ENCODE peak calls at places on chromosomes 4 and X, in ten cellular contexts. C, I, F, K, Z, T, G, A, R and P are unnamed samples.

GRCh38 chr4:74543247-74543670 is 98.3 kb downstream of the AREG start:
- DNase-seq in C (no peak), I (no peak), F (no peak), K (no peak), Z (no peak), T (no peak), G (no peak), A (no peak), R (peak), P (no peak)

GRCh38 chrX:124030520-124030919 is 69.0 kb downstream of the STAG2 start:
- DNase-seq in C (no peak), I (no peak), F (no peak), K (no peak), Z (no peak), T (no peak), G (no peak), A (no peak), R (no peak), P (no peak)

GRCh38 chr4:30720656-30721352 is 635 bp downstream of the PCDH7 start:
- DNase-seq in C (no peak), I (no peak), F (peak), K (peak), Z (peak), T (peak), G (peak), A (no peak), R (no peak), P (no peak)

GRCh38 chr4:143771269-143771668 is 70.8 kb upstream of the FREM3 start:
- DNase-seq in C (no peak), I (no peak), F (no peak), K (no peak), Z (no peak), T (no peak), G (no peak), A (no peak), R (no peak), P (no peak)

GRCh38 chrX:17082831-17083230 is 136.4 kb downstream of the REPS2 start:
- DNase-seq in C (no peak), I (peak), F (no peak), K (no peak), Z (peak), T (no peak), G (peak), A (no peak), R (peak), P (no peak)

GRCh38 chr4:127304356-127304755 is 328.4 kb upstream of the INTU start:
- DNase-seq in C (no peak), I (no peak), F (no peak), K (no peak), Z (peak), T (no peak), G (no peak), A (no peak), R (no peak), P (peak)

GRCh38 chr4:144734522-144734921 is 88.6 kb downstream of the HHIP start:
- DNase-seq in C (no peak), I (no peak), F (no peak), K (no peak), Z (peak), T (no peak), G (no peak), A (no peak), R (no peak), P (peak)

GRCh38 chrX:1629244-1629643 is 14.4 kb downstream of the ASMT start:
- DNase-seq in C (no peak), I (no peak), F (no peak), K (no peak), Z (no peak), T (no peak), G (no peak), A (no peak), R (no peak), P (no peak)

GRCh38 chrX:39905946-39906345 is 191.8 kb downstream of the BCOR start:
- DNase-seq in C (no peak), I (no peak), F (no peak), K (no peak), Z (no peak), T (no peak), G (no peak), A (no peak), R (no peak), P (no peak)

GRCh38 chr4:156686120-156686519 is 285.5 kb downstream of the PDGFC start:
- DNase-seq in C (no peak), I (no peak), F (no peak), K (no peak), Z (peak), T (no peak), G (peak), A (no peak), R (no peak), P (peak)

GRCh38 chr4:152892985-152893384 is 43.1 kb upstream of the FHDC1 start:
- DNase-seq in C (no peak), I (no peak), F (no peak), K (no peak), Z (no peak), T (no peak), G (no peak), A (no peak), R (no peak), P (no peak)
- H3K27ac ChIP-seq in C (no peak), I (no peak), F (no peak), K (peak), Z (no peak), T (no peak), G (no peak), A (no peak), R (no peak), P (no peak)

GRCh38 chr4:151048913-151049312 is 33.8 kb upstream of the LRBA start:
- DNase-seq in C (no peak), I (no peak), F (no peak), K (no peak), Z (no peak), T (no peak), G (no peak), A (no peak), R (no peak), P (no peak)

GRCh38 chr4:151046609-151047008 is 31.5 kb upstream of the LRBA start:
- DNase-seq in C (no peak), I (no peak), F (no peak), K (no peak), Z (no peak), T (no peak), G (no peak), A (no peak), R (no peak), P (no peak)

GRCh38 chr4:151049430-151049884 is 34.4 kb upstream of the LRBA start:
- DNase-seq in C (no peak), I (no peak), F (no peak), K (no peak), Z (no peak), T (peak), G (no peak), A (no peak), R (no peak), P (no peak)

GRCh38 chr4:151043803-151044535 is 28.9 kb upstream of the LRBA start:
- DNase-seq in C (no peak), I (peak), F (no peak), K (no peak), Z (no peak), T (no peak), G (no peak), A (no peak), R (no peak), P (no peak)

DNA sequence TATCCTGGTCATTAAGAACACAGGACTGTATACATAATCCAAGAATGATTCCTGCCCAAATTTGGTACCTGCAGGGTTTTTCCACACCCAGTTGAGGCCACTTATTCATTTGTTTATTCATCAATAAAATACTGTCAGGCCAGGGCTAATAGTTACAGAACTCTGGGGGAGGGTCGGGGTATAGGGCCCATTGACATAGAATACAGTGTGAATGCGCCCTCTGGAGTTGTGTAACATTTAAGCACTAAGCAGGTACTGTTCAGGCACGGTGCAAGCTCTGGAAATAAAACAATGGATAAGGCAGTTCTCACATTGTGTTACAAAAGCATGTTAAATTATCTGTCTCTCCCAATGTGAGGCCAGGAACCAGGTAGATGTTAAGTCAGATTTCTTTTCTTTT is 30.8 kb upstream of the LRBA start:
- DNase-seq in C (no peak), I (peak), F (no peak), K (no peak), Z (no peak), T (peak), G (peak), A (no peak), R (peak), P (no peak)
- TF ChIP-seq CTCF in C (no peak), I (peak), F (no peak), K (no peak), Z (no peak), T (peak), G (peak), A (no peak), R (peak), P (no peak)

DNA sequence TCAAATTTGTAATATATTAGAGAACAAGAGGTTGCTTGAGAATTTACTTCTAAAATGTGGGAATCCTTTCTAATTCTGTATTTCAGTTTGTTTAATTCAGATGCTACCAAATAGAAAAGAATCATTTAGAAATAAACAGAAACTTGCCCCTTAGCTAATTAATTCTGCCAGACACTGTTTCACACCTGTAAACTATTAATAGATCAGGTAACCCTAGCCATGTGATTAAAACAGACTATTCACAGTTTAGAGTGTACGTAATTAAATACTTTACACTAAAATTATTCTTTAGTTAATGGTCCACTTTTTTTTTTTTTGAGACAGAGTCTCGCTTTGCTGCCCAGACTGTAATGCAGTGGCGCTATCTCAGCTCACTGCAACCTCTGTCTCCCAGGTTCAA is 124.0 kb downstream of the PTPN13 start:
- DNase-seq in C (no peak), I (no peak), F (no peak), K (no peak), Z (no peak), T (no peak), G (no peak), A (no peak), R (no peak), P (no peak)
- H3K27ac ChIP-seq in C (no peak), I (no peak), F (no peak), K (no peak), Z (no peak), T (no peak), G (no peak), A (peak), R (no peak), P (no peak)

DNA sequence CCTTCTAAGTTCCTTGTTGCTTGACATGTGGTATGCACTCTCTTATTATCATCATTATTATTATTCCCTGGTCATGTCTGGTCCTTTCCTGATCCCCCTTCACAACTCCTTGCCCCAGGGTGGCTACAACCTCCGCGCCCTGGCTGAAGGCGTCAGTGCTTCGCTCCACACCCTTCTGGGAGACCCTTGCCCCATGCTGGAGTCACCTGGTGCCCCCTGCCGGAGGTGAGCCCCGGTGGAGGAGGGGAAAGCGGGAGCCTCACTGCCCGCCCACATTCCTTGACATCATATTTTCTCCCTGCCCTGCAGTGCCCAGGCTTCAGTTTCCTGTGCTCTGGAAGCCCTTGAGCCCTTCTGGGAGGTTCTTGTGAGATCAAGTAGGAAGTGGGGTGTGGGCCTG is 11.0 kb upstream of the ERAS start:
- DNase-seq in C (no peak), I (no peak), F (no peak), K (no peak), Z (no peak), T (no peak), G (no peak), A (no peak), R (no peak), P (no peak)
- TF ChIP-seq CTCF in C (no peak), I (peak), F (no peak), K (no peak), Z (no peak), T (no peak), G (no peak), A (no peak), R (no peak), P (no peak)

GRCh38 chr4:142351958-142352357 is 494.1 kb downstream of the INPP4B start:
- DNase-seq in C (no peak), I (no peak), F (no peak), K (no peak), Z (peak), T (no peak), G (no peak), A (no peak), R (no peak), P (no peak)

GRCh38 chr4:142353149-142353738 is 492.9 kb downstream of the INPP4B start:
- DNase-seq in C (no peak), I (peak), F (no peak), K (no peak), Z (peak), T (no peak), G (no peak), A (no peak), R (peak), P (peak)

GRCh38 chr4:142352682-142353081 is 493.4 kb downstream of the INPP4B start:
- DNase-seq in C (no peak), I (no peak), F (no peak), K (no peak), Z (no peak), T (no peak), G (no peak), A (no peak), R (no peak), P (no peak)

GRCh38 chr4:142348489-142349076 is 497.5 kb downstream of the INPP4B start:
- DNase-seq in C (no peak), I (no peak), F (no peak), K (no peak), Z (no peak), T (no peak), G (no peak), A (no peak), R (no peak), P (no peak)

DNA sequence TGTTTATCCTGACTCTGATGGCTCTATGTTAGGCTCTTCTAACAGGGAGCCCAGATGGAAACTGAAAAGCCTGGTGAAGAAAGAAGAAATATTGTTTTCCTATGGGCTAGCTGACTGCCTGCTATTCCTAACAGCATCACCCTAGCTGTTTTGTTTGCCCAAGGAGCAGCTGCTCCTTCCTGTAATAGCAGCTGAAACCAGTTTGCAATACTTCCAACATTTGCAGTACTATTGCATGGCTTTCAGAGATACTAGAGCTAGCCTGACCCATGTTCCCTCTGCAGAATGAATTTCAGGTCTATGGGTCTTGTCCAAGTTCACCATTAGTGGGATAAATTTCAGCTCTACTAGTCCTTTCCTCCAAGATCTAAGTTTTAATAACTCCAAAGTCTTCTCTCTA is 495.2 kb downstream of the INPP4B start:
- DNase-seq in C (no peak), I (no peak), F (no peak), K (peak), Z (peak), T (no peak), G (no peak), A (no peak), R (no peak), P (peak)
- H3K27ac ChIP-seq in C (peak), I (no peak), F (peak), K (no peak), Z (no peak), T (no peak), G (no peak), A (peak), R (no peak), P (no peak)

DNA sequence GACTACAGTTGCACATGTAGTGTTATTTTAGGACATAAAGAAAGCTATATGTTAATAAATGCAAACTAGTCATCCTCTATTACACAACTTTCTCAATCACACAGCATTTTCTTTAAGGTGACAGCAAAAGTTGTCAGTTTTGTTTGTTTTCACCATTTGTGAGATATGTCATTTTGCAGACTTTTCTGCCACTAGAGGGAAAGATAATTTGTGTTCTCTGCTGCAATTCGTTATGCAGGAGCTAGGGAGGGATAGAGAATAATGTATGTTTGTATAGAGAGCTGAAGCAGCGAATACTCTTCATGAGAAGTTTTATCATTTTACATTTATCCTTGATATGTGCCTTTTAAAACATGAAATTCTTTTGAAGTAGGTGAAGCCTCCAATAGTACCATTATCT is 670.6 kb upstream of the ATOH1 start:
- DNase-seq in C (no peak), I (no peak), F (no peak), K (no peak), Z (peak), T (no peak), G (no peak), A (no peak), R (no peak), P (no peak)
- TF ChIP-seq CTCF in C (no peak), I (no peak), F (no peak), K (no peak), Z (no peak), T (peak), G (peak), A (no peak), R (peak), P (peak)